ENCODE peak calls at places on chromosome 2, in five cellular contexts. U, I, P, M and B are unnamed samples.

GRCh38 chr2:101308432-101309210 is at the start of gene RNF149:
- DNase-seq in U (peak), I (peak), P (peak), M (peak), B (peak)

GRCh38 chr2:115739574-115739973 is 1297.1 kb downstream of the DPP10 start:
- DNase-seq in U (no peak), I (no peak), P (no peak), M (no peak), B (no peak)

GRCh38 chr2:135727968-135728728 is 13.5 kb upstream of the UBXN4 start:
- DNase-seq in U (no peak), I (no peak), P (no peak), M (no peak), B (no peak)

GRCh38 chr2:234592541-234592940 is 95.7 kb upstream of the ARL4C start:
- DNase-seq in U (no peak), I (no peak), P (no peak), M (no peak), B (no peak)

GRCh38 chr2:150735894-150736498 is 248.5 kb upstream of the RND3 start:
- DNase-seq in U (no peak), I (no peak), P (no peak), M (no peak), B (no peak)

GRCh38 chr2:39608212-39608575 is 57.5 kb upstream of the TMEM178A start:
- DNase-seq in U (no peak), I (no peak), P (no peak), M (no peak), B (no peak)

GRCh38 chr2:122822319-122822718 is 1066.9 kb downstream of the TSN start:
- DNase-seq in U (no peak), I (no peak), P (no peak), M (no peak), B (no peak)

GRCh38 chr2:15158117-15158516 is 403.0 kb downstream of the NBAS start:
- DNase-seq in U (no peak), I (no peak), P (no peak), M (no peak), B (no peak)

GRCh38 chr2:240140920-240141319 is 462 bp upstream of the OTOS start:
- DNase-seq in U (no peak), I (no peak), P (no peak), M (no peak), B (no peak)

GRCh38 chr2:171254666-171255065 is 94.0 kb upstream of the TLK1 start:
- DNase-seq in U (no peak), I (no peak), P (no peak), M (no peak), B (no peak)

GRCh38 chr2:172083725-172084483 is 1.4 kb upstream of the DLX1 start:
- DNase-seq in U (no peak), I (no peak), P (peak), M (no peak), B (no peak)

GRCh38 chr2:240965905-240966456 is 32.4 kb upstream of the SNED1 start:
- DNase-seq in U (no peak), I (no peak), P (no peak), M (no peak), B (no peak)

DNA sequence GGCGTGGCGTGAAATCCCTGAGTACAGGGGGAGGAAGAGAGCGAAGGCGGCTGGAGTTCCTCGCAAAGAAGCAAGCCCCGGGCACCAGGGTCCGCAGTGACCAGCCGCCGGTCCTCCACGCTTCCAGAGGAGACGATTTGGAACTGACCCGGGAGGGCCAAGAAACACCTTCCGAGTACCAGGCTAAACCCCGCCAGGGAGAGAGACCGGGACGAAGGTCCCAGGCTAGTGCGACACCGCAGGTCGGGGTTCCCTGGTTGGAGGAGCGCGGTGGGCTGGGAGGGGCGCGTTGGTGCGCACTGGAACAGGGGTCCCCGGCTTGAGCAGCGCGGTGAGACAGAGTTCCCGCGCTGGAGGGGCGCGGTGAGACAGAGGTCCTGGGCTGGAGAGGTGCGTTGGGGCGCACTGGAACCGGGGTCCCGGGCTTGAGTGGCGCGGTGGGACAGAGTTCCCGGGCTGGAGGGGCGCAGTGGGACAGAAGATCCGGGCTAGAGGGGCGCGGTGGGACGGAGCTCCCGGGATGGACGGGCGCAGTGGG is 900 bp downstream of the WDFY1 start:
- DNase-seq in U (no peak), I (no peak), P (peak), M (peak), B (no peak)
- TF ChIP-seq POLR2A in U (no peak), I (no peak), P (no peak), M (no peak), B (no peak)

DNA sequence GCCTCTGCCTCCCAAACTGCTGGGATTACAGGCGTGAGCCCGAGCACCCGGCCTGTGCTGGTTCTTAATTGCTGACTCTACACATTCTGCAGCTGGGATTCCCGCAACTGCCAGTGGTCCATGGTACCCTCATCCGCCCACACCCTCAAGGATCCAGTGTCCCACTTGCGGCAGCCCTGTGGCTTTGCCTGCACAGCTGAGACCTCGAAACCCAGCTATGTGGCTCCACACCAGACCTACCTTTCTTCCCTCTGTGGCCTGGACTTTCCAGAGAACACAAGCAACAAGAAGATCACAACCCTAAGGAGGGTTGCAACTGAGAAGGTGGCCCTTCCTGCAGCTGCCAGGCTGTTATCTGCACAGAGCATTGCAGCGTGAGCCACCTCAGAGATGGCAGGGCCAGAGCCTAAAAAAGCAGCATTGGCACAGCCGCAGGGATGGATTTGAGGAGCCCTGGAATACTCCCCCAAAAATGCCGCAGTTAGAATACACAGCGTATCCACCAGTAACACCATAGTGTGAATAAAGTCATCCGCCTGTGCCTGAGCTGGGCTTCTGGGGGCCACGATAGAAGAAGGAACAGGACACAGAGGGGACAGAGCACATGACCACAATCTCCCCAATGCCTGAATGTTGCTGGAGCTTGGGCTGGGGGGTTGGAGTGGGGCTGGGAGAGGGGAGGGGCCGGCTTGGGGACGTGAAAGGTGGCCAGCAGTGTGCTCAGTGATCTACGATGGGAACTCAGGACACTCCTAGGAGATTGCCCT is 1.9 kb downstream of the GPR55 start:
- DNase-seq in U (no peak), I (no peak), P (no peak), M (no peak), B (no peak)
- TF ChIP-seq POLR2A in U (no peak), I (no peak), P (no peak), M (no peak), B (no peak)

GRCh38 chr2:199979398-199979797 is 24.0 kb downstream of the MAIP1 start:
- DNase-seq in U (no peak), I (no peak), P (no peak), M (no peak), B (no peak)
- TF ChIP-seq POLR2A in U (no peak), I (no peak), P (no peak), M (no peak), B (no peak)

DNA sequence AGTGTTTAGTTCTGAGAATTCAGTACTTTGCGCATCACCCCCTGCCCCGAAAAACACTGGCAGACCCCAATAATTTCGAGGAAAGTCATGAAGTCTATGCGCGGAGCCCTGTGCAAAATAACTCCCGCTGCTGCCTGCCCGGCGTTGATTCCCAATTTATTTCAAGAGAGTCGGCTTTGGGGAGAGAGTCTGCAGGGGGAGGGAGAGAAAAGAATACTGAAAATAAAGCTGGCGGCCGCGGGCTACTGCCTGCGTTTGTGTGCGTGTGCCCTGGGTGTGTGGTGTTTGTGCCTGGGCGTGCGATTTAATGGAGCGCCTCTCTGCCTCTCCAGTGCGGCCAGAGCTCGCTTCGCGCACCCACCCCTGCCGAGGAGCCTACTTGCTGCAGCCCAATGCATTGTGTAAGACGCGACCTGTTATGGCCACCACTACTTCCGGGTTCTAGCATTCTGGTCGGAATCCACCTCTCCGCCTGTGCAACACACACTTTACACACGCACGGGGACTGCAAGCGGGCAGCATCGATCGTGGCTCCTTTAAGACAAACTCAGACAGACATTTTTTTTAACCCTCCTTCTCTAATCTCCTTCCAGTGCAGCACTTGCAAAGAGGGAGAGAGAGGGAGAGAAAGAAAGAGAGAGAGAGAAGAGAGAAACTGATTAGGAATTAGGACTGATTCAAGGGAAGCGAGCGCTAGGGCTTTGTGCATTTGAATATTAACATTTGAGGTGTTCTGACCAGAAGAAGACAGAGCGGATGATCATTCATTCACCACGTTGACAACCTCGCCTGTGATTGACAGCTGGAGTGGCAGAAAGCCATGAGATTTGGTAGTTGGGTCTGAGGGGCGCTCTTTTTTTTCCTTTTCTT is at the start of gene MEIS1:
- DNase-seq in U (no peak), I (peak), P (peak), M (peak), B (peak)
- TF ChIP-seq POLR2A in U (no peak), I (peak), P (peak), M (peak), B (peak)

DNA sequence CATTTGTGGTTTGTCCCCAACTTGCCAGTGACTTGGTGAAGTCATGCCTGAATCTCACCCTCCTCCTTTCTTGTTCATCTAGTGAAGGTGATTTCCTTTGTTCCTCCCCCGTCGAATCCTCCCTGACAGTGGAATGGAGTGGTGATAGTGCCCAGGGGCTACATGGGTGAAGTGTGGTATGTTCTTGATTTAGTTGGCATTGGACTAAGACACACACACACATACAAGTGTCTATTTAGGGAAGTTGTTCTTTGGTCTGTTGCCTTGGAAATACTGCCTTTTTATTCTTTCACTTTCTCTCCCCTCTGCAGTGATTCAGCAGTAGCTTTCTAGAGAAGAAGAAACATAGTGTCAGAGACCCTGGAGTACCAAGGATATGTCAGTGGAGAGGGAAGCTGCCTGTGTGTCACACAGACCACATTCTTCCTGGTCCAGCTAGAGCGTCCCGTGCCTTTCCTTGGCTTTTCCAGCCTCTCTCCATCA is 10.9 kb downstream of the INPP4A start:
- DNase-seq in U (no peak), I (peak), P (no peak), M (no peak), B (no peak)
- TF ChIP-seq POLR2A in U (no peak), I (peak), P (no peak), M (no peak), B (no peak)

GRCh38 chr2:219597552-219598307 is at the start of gene STK11IP:
- DNase-seq in U (peak), I (peak), P (peak), M (peak), B (peak)
- TF ChIP-seq POLR2A in U (peak), I (peak), P (peak), M (peak), B (peak)

GRCh38 chr2:96156926-96157648 is 11.8 kb upstream of the DUSP2 start:
- DNase-seq in U (no peak), I (no peak), P (no peak), M (no peak), B (no peak)
- TF ChIP-seq POLR2A in U (no peak), I (no peak), P (no peak), M (no peak), B (no peak)